ENCODE peak calls at places on chromosomes 3 and 15, in nine cellular contexts. One of them, this sample, is unnamed.

GRCh38 chr3:193829781-193830180 is 236.8 kb downstream of the OPA1 start:
- DNase-seq in MM.1S: no peak
- DNase-seq in heart right ventricle: no peak
- DNase-seq in tibial nerve: no peak
- DNase-seq in A549: no peak
- DNase-seq in fibroblast of lung: peak; percentile 88
- DNase-seq in esophagus muscularis mucosa: no peak
- DNase-seq in psoas muscle: no peak
- DNase-seq in foreskin fibroblast: peak; percentile 16
- DNase-seq in this sample: no peak

GRCh38 chr3:47159153-47159552 is 4.8 kb downstream of the SETD2 start:
- DNase-seq in MM.1S: no peak
- DNase-seq in heart right ventricle: no peak
- DNase-seq in tibial nerve: no peak
- DNase-seq in A549: no peak
- DNase-seq in fibroblast of lung: no peak
- DNase-seq in esophagus muscularis mucosa: no peak
- DNase-seq in psoas muscle: no peak
- DNase-seq in foreskin fibroblast: no peak
- DNase-seq in this sample: no peak

GRCh38 chr3:165895919-165896318 is 58.7 kb upstream of the BCHE start:
- DNase-seq in MM.1S: peak; percentile 39
- DNase-seq in heart right ventricle: no peak
- DNase-seq in tibial nerve: no peak
- DNase-seq in A549: no peak
- DNase-seq in fibroblast of lung: no peak
- DNase-seq in esophagus muscularis mucosa: no peak
- DNase-seq in psoas muscle: no peak
- DNase-seq in foreskin fibroblast: no peak
- DNase-seq in this sample: no peak

GRCh38 chr3:52001443-52001974 is 5.8 kb upstream of the RPL29 start:
- DNase-seq in MM.1S: peak; percentile 78
- DNase-seq in heart right ventricle: peak; percentile 76
- DNase-seq in tibial nerve: peak; percentile 77
- DNase-seq in A549: peak; percentile 85
- DNase-seq in fibroblast of lung: peak; percentile 42
- DNase-seq in esophagus muscularis mucosa: peak; percentile 95
- DNase-seq in psoas muscle: peak; percentile 77
- DNase-seq in foreskin fibroblast: peak; percentile 32
- DNase-seq in this sample: no peak

GRCh38 chr3:89032331-89033063 is 74.9 kb upstream of the EPHA3 start:
- DNase-seq in MM.1S: no peak
- DNase-seq in heart right ventricle: no peak
- DNase-seq in tibial nerve: no peak
- DNase-seq in A549: no peak
- DNase-seq in fibroblast of lung: peak; percentile 50
- DNase-seq in esophagus muscularis mucosa: no peak
- DNase-seq in psoas muscle: no peak
- DNase-seq in foreskin fibroblast: peak; percentile 14
- DNase-seq in this sample: no peak

GRCh38 chr3:57135964-57136363 is 29.2 kb downstream of the IL17RD start:
- DNase-seq in MM.1S: no peak
- DNase-seq in heart right ventricle: no peak
- DNase-seq in tibial nerve: no peak
- DNase-seq in A549: no peak
- DNase-seq in fibroblast of lung: no peak
- DNase-seq in esophagus muscularis mucosa: no peak
- DNase-seq in psoas muscle: no peak
- DNase-seq in foreskin fibroblast: no peak
- DNase-seq in this sample: no peak

GRCh38 chr3:194283218-194284006 is 67.7 kb downstream of the CPN2 start:
- DNase-seq in MM.1S: no peak
- DNase-seq in heart right ventricle: no peak
- DNase-seq in tibial nerve: no peak
- DNase-seq in A549: no peak
- DNase-seq in fibroblast of lung: no peak
- DNase-seq in esophagus muscularis mucosa: no peak
- DNase-seq in psoas muscle: peak; percentile 35
- DNase-seq in foreskin fibroblast: no peak
- DNase-seq in this sample: no peak

GRCh38 chr3:162390891-162391290 is 894.3 kb downstream of the OTOL1 start:
- DNase-seq in MM.1S: no peak
- DNase-seq in heart right ventricle: no peak
- DNase-seq in tibial nerve: no peak
- DNase-seq in A549: peak; percentile 30
- DNase-seq in fibroblast of lung: peak; percentile 91
- DNase-seq in esophagus muscularis mucosa: no peak
- DNase-seq in psoas muscle: no peak
- DNase-seq in foreskin fibroblast: peak; percentile 79
- DNase-seq in this sample: no peak

GRCh38 chr3:105388199-105388598 is 21.5 kb downstream of the ALCAM start:
- DNase-seq in MM.1S: no peak
- DNase-seq in heart right ventricle: no peak
- DNase-seq in tibial nerve: no peak
- DNase-seq in A549: no peak
- DNase-seq in fibroblast of lung: no peak
- DNase-seq in esophagus muscularis mucosa: no peak
- DNase-seq in psoas muscle: no peak
- DNase-seq in foreskin fibroblast: no peak
- DNase-seq in this sample: no peak

GRCh38 chr15:68768321-68768720 is 52.4 kb downstream of the ANP32A start:
- DNase-seq in MM.1S: no peak
- DNase-seq in heart right ventricle: no peak
- DNase-seq in tibial nerve: no peak
- DNase-seq in A549: peak; percentile 38
- DNase-seq in fibroblast of lung: peak; percentile 36
- DNase-seq in esophagus muscularis mucosa: no peak
- DNase-seq in psoas muscle: no peak
- DNase-seq in foreskin fibroblast: peak; percentile 30
- DNase-seq in this sample: no peak

GRCh38 chr3:53044371-53045106 is 1.3 kb downstream of the SFMBT1 start:
- DNase-seq in MM.1S: peak; percentile 36
- DNase-seq in heart right ventricle: peak; percentile 29
- DNase-seq in tibial nerve: peak; percentile 7
- DNase-seq in A549: peak; percentile 36
- DNase-seq in fibroblast of lung: peak; percentile 50
- DNase-seq in esophagus muscularis mucosa: no peak
- DNase-seq in psoas muscle: no peak
- DNase-seq in foreskin fibroblast: no peak
- DNase-seq in this sample: no peak

GRCh38 chr15:69783211-69783610 is 314.5 kb downstream of the TLE3 start:
- DNase-seq in MM.1S: no peak
- DNase-seq in heart right ventricle: no peak
- DNase-seq in tibial nerve: no peak
- DNase-seq in A549: no peak
- DNase-seq in fibroblast of lung: no peak
- DNase-seq in esophagus muscularis mucosa: no peak
- DNase-seq in psoas muscle: no peak
- DNase-seq in foreskin fibroblast: no peak
- DNase-seq in this sample: no peak

DNA sequence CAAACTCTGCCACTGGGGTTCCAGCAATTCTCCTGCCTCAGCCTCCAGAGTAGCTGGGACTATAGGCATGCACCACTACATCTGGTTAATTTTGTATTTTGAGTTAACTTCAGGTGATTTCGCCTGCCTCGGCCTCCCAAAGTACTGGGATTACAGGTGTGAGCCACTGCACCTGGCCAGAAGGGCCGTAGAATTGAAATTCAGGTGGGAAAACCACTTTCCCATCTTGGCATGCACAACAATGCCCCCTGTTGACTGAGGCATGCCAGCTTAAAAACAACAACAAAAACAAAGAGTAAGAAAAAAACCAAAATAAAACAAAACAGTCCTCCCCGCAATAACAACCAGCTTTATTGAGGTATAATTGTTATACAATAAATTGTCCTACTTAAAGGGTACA is 32.6 kb upstream of the RAB11A start:
- DNase-seq in MM.1S: peak; percentile 12
- DNase-seq in heart right ventricle: no peak
- DNase-seq in tibial nerve: no peak
- DNase-seq in A549: no peak
- DNase-seq in fibroblast of lung: no peak
- DNase-seq in esophagus muscularis mucosa: no peak
- DNase-seq in psoas muscle: no peak
- DNase-seq in foreskin fibroblast: no peak
- DNase-seq in this sample: no peak
- TF ChIP-seq CTCF in MM.1S: peak; percentile 59
- TF ChIP-seq CTCF in heart right ventricle: no peak
- TF ChIP-seq CTCF in tibial nerve: peak; percentile 12
- TF ChIP-seq CTCF in A549: peak; percentile 56
- TF ChIP-seq CTCF in fibroblast of lung: peak; percentile 18
- TF ChIP-seq CTCF in esophagus muscularis mucosa: no peak
- TF ChIP-seq CTCF in psoas muscle: no peak
- TF ChIP-seq CTCF in foreskin fibroblast: no peak
- TF ChIP-seq CTCF in this sample: no peak

GRCh38 chr15:40931300-40932142 is 2.4 kb downstream of the DLL4 start:
- DNase-seq in MM.1S: no peak
- DNase-seq in heart right ventricle: no peak
- DNase-seq in tibial nerve: no peak
- DNase-seq in A549: no peak
- DNase-seq in fibroblast of lung: no peak
- DNase-seq in esophagus muscularis mucosa: no peak
- DNase-seq in psoas muscle: no peak
- DNase-seq in foreskin fibroblast: no peak
- DNase-seq in this sample: no peak
- H3K4me3 ChIP-seq in MM.1S: no peak overlapping the region
- H3K4me3 ChIP-seq in heart right ventricle: peak overlapping the region; percentile 66
- H3K4me3 ChIP-seq in tibial nerve: no peak overlapping the region
- H3K4me3 ChIP-seq in A549: no peak overlapping the region
- H3K4me3 ChIP-seq in fibroblast of lung: no peak overlapping the region
- H3K4me3 ChIP-seq in esophagus muscularis mucosa: peak overlapping the region; percentile 57
- H3K4me3 ChIP-seq in psoas muscle: peak overlapping the region; percentile 66
- H3K4me3 ChIP-seq in foreskin fibroblast: peak overlapping the region; percentile 58
- H3K4me3 ChIP-seq in this sample: no peak overlapping the region

DNA sequence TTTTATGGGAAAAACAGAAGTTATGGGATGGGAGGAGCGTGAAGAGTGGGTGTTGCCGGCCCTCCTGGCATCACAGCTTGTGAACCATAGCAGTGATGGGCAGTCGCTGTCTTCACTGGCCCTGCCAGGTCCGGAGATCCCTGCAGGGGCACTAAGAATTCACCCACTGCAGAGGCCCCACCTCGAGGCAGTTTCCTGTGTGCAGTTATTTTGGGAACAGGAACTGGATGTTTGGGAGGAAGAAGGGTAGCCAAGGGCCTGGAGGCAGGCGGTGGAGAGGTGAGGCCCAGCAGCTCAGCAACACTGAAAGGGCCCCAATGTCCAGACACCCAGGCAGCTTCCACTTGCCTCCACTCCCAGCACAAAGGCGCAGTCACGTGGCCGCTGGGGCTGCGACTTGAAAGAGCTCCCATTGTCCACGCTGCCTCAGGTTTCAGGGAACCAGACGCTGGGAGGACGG is 255.6 kb downstream of the ZNF621 start:
- DNase-seq in MM.1S: no peak
- DNase-seq in heart right ventricle: peak; percentile 86
- DNase-seq in tibial nerve: peak; percentile 66
- DNase-seq in A549: no peak
- DNase-seq in fibroblast of lung: no peak
- DNase-seq in esophagus muscularis mucosa: peak; percentile 93
- DNase-seq in psoas muscle: peak; percentile 85
- DNase-seq in foreskin fibroblast: no peak
- DNase-seq in this sample: no peak
- TF ChIP-seq CTCF in MM.1S: no peak
- TF ChIP-seq CTCF in heart right ventricle: peak; percentile 10
- TF ChIP-seq CTCF in tibial nerve: no peak
- TF ChIP-seq CTCF in A549: no peak
- TF ChIP-seq CTCF in fibroblast of lung: no peak
- TF ChIP-seq CTCF in esophagus muscularis mucosa: no peak
- TF ChIP-seq CTCF in psoas muscle: no peak
- TF ChIP-seq CTCF in foreskin fibroblast: no peak
- TF ChIP-seq CTCF in this sample: no peak

GRCh38 chr15:63601026-63601726 is 4.0 kb downstream of the FBXL22 start:
- DNase-seq in MM.1S: peak; percentile 21
- DNase-seq in heart right ventricle: no peak
- DNase-seq in tibial nerve: no peak
- DNase-seq in A549: peak; percentile 61
- DNase-seq in fibroblast of lung: peak; percentile 57
- DNase-seq in esophagus muscularis mucosa: peak; percentile 79
- DNase-seq in psoas muscle: peak; percentile 46
- DNase-seq in foreskin fibroblast: peak; percentile 35
- DNase-seq in this sample: no peak

GRCh38 chr15:63600646-63601025 is 3.4 kb downstream of the FBXL22 start:
- DNase-seq in MM.1S: peak; percentile 96
- DNase-seq in heart right ventricle: peak; percentile 85
- DNase-seq in tibial nerve: peak; percentile 59
- DNase-seq in A549: peak; percentile 94
- DNase-seq in fibroblast of lung: peak; percentile 95
- DNase-seq in esophagus muscularis mucosa: peak; percentile 93
- DNase-seq in psoas muscle: peak; percentile 94
- DNase-seq in foreskin fibroblast: peak; percentile 98
- DNase-seq in this sample: peak; percentile 61

GRCh38 chr15:63600001-63600645 is 2.9 kb downstream of the FBXL22 start:
- DNase-seq in MM.1S: peak; percentile 36
- DNase-seq in heart right ventricle: no peak
- DNase-seq in tibial nerve: no peak
- DNase-seq in A549: peak; percentile 51
- DNase-seq in fibroblast of lung: no peak
- DNase-seq in esophagus muscularis mucosa: no peak
- DNase-seq in psoas muscle: peak; percentile 43
- DNase-seq in foreskin fibroblast: no peak
- DNase-seq in this sample: no peak

GRCh38 chr15:63602595-63602994 is 5.4 kb downstream of the FBXL22 start:
- DNase-seq in MM.1S: no peak
- DNase-seq in heart right ventricle: no peak
- DNase-seq in tibial nerve: no peak
- DNase-seq in A549: no peak
- DNase-seq in fibroblast of lung: no peak
- DNase-seq in esophagus muscularis mucosa: no peak
- DNase-seq in psoas muscle: no peak
- DNase-seq in foreskin fibroblast: no peak
- DNase-seq in this sample: no peak

GRCh38 chr15:63601727-63602185 is 4.6 kb downstream of the FBXL22 start:
- DNase-seq in MM.1S: peak; percentile 61
- DNase-seq in heart right ventricle: no peak
- DNase-seq in tibial nerve: no peak
- DNase-seq in A549: no peak
- DNase-seq in fibroblast of lung: no peak
- DNase-seq in esophagus muscularis mucosa: peak; percentile 77
- DNase-seq in psoas muscle: no peak
- DNase-seq in foreskin fibroblast: no peak
- DNase-seq in this sample: no peak
- H3K4me3 ChIP-seq in MM.1S: peak overlapping the region; percentile 96
- H3K4me3 ChIP-seq in heart right ventricle: peak overlapping the region; percentile 73
- H3K4me3 ChIP-seq in tibial nerve: peak overlapping the region; percentile 59
- H3K4me3 ChIP-seq in A549: peak overlapping the region; percentile 83
- H3K4me3 ChIP-seq in fibroblast of lung: peak overlapping the region; percentile 79
- H3K4me3 ChIP-seq in esophagus muscularis mucosa: peak overlapping the region; percentile 75
- H3K4me3 ChIP-seq in psoas muscle: peak overlapping the region; percentile 90
- H3K4me3 ChIP-seq in foreskin fibroblast: peak overlapping the region; percentile 80
- H3K4me3 ChIP-seq in this sample: peak overlapping the region; percentile 53

GRCh38 chr15:31442203-31443090 is 115.8 kb downstream of the KLF13 start:
- DNase-seq in MM.1S: no peak
- DNase-seq in heart right ventricle: no peak
- DNase-seq in tibial nerve: no peak
- DNase-seq in A549: peak; percentile 51
- DNase-seq in fibroblast of lung: peak; percentile 89
- DNase-seq in esophagus muscularis mucosa: no peak
- DNase-seq in psoas muscle: no peak
- DNase-seq in foreskin fibroblast: peak; percentile 80
- DNase-seq in this sample: peak; percentile 85
- TF ChIP-seq CTCF in MM.1S: no peak
- TF ChIP-seq CTCF in heart right ventricle: no peak
- TF ChIP-seq CTCF in tibial nerve: no peak
- TF ChIP-seq CTCF in A549: peak; percentile 12
- TF ChIP-seq CTCF in fibroblast of lung: peak; percentile 47
- TF ChIP-seq CTCF in esophagus muscularis mucosa: no peak
- TF ChIP-seq CTCF in psoas muscle: no peak
- TF ChIP-seq CTCF in foreskin fibroblast: peak; percentile 45
- TF ChIP-seq CTCF in this sample: peak; percentile 48